ENCODE peak calls at places on chromosomes 7 and 10, in four cellular contexts. H is RCC 7860, W is NCI-H2171 treated with DMSO at 0.1 percent for 48 hours, V is chondrocyte. X is an unnamed sample.

GRCh38 chr7:150992833-150993302 is 2.1 kb downstream of the NOS3 start:
- DNase-seq in H (no peak), W (peak; percentile 26), V (no peak), X (peak; percentile 84)

GRCh38 chr10:36534471-36535002 is 590.9 kb upstream of the ANKRD30A start:
- DNase-seq in H (peak; percentile 81), W (no peak), V (no peak), X (no peak)

GRCh38 chr7:74134117-74134539 is 40.0 kb upstream of the EIF4H start:
- DNase-seq in H (no peak), W (no peak), V (no peak), X (no peak)

GRCh38 chr10:77360121-77360520 is 277.5 kb downstream of the KCNMA1 start:
- DNase-seq in H (no peak), W (no peak), V (no peak), X (no peak)

GRCh38 chr7:132690174-132690573 is 113.9 kb upstream of the PLXNA4 start:
- DNase-seq in H (no peak), W (no peak), V (no peak), X (no peak)

GRCh38 chr10:43297534-43297933 is 30.7 kb upstream of the RASGEF1A start:
- DNase-seq in H (no peak), W (no peak), V (no peak), X (no peak)

GRCh38 chr10:51522858-51523257 is 176.5 kb downstream of the CSTF2T start:
- DNase-seq in H (no peak), W (no peak), V (no peak), X (no peak)

GRCh38 chr10:58241346-58241745 is 26.3 kb downstream of the IPMK start:
- DNase-seq in H (no peak), W (no peak), V (no peak), X (no peak)

GRCh38 chr7:44229546-44230105 is 28.8 kb downstream of the YKT6 start:
- DNase-seq in H (no peak), W (no peak), V (no peak), X (no peak)

GRCh38 chr7:48097511-48098231 is 8.6 kb downstream of the UPP1 start:
- DNase-seq in H (no peak), W (no peak), V (no peak), X (no peak)

GRCh38 chr10:97024181-97025073 is 161.3 kb downstream of the SLIT1 start:
- DNase-seq in H (peak; percentile 44), W (no peak), V (peak; percentile 38), X (no peak)

GRCh38 chr7:37084303-37084702 is 360.0 kb upstream of the AOAH start:
- DNase-seq in H (no peak), W (no peak), V (no peak), X (no peak)

GRCh38 chr7:13181221-13181620 is 493.8 kb downstream of the ARL4A start:
- DNase-seq in H (no peak), W (peak; percentile 76), V (no peak), X (no peak)

GRCh38 chr7:155333346-155334234 is 35.9 kb downstream of the INSIG1 start:
- DNase-seq in H (no peak), W (peak; percentile 90), V (no peak), X (no peak)

GRCh38 chr10:51176976-51177690 is 102.8 kb downstream of the PRKG1 start:
- DNase-seq in H (no peak), W (no peak), V (no peak), X (no peak)

GRCh38 chr7:139730746-139731612 is 46.8 kb downstream of the HIPK2 start:
- DNase-seq in H (no peak), W (no peak), V (no peak), X (no peak)

X was measured in K562.